ENCODE peak calls at places on chromosomes 13 and 19, in seven cellular contexts. One of them, this sample, is unnamed.

GRCh38 chr13:53064721-53065120 is 36.1 kb downstream of the OLFM4 start:
- DNase-seq in IMR-90: no peak
- DNase-seq in mesendoderm: no peak
- DNase-seq in H9: no peak
- DNase-seq in mesenchymal stem cell: no peak
- DNase-seq in trophoblast cell: no peak
- DNase-seq in H1: no peak
- DNase-seq in this sample: no peak

GRCh38 chr13:108225440-108225839 is 7.2 kb downstream of the ABHD13 start:
- DNase-seq in IMR-90: no peak
- DNase-seq in mesendoderm: no peak
- DNase-seq in H9: no peak
- DNase-seq in mesenchymal stem cell: no peak
- DNase-seq in trophoblast cell: no peak
- DNase-seq in H1: no peak
- DNase-seq in this sample: no peak

GRCh38 chr13:112693831-112694497 is 4.1 kb downstream of the ATP11A start:
- DNase-seq in IMR-90: peak
- DNase-seq in mesendoderm: no peak
- DNase-seq in H9: peak
- DNase-seq in mesenchymal stem cell: peak
- DNase-seq in trophoblast cell: peak
- DNase-seq in H1: no peak
- DNase-seq in this sample: no peak

GRCh38 chr13:105878119-105878518 is 657.3 kb downstream of the EFNB2 start:
- DNase-seq in IMR-90: no peak
- DNase-seq in mesendoderm: no peak
- DNase-seq in H9: no peak
- DNase-seq in mesenchymal stem cell: no peak
- DNase-seq in trophoblast cell: no peak
- DNase-seq in H1: no peak
- DNase-seq in this sample: no peak

GRCh38 chr19:6744381-6745288 is 5.2 kb downstream of the TRIP10 start:
- DNase-seq in IMR-90: peak
- DNase-seq in mesendoderm: peak
- DNase-seq in H9: no peak
- DNase-seq in mesenchymal stem cell: peak
- DNase-seq in trophoblast cell: peak
- DNase-seq in H1: no peak
- DNase-seq in this sample: no peak

GRCh38 chr13:52006491-52007245 is 4.6 kb downstream of the ATP7B start:
- DNase-seq in IMR-90: no peak
- DNase-seq in mesendoderm: no peak
- DNase-seq in H9: no peak
- DNase-seq in mesenchymal stem cell: no peak
- DNase-seq in trophoblast cell: no peak
- DNase-seq in H1: no peak
- DNase-seq in this sample: no peak

GRCh38 chr19:1882786-1883692 is 2.3 kb downstream of the ABHD17A start:
- DNase-seq in IMR-90: no peak
- DNase-seq in mesendoderm: no peak
- DNase-seq in H9: no peak
- DNase-seq in mesenchymal stem cell: no peak
- DNase-seq in trophoblast cell: no peak
- DNase-seq in H1: no peak
- DNase-seq in this sample: no peak

GRCh38 chr13:44244288-44244687 is 129.3 kb upstream of the SERP2 start:
- DNase-seq in IMR-90: peak
- DNase-seq in mesendoderm: no peak
- DNase-seq in H9: no peak
- DNase-seq in mesenchymal stem cell: peak
- DNase-seq in trophoblast cell: peak
- DNase-seq in H1: no peak
- DNase-seq in this sample: no peak

GRCh38 chr13:67238861-67239260 is 8.7 kb upstream of the PCDH9 start:
- DNase-seq in IMR-90: no peak
- DNase-seq in mesendoderm: peak
- DNase-seq in H9: no peak
- DNase-seq in mesenchymal stem cell: no peak
- DNase-seq in trophoblast cell: no peak
- DNase-seq in H1: no peak
- DNase-seq in this sample: no peak

GRCh38 chr19:4647676-4648644 is 8.6 kb downstream of the TNFAIP8L1 start:
- DNase-seq in IMR-90: no peak
- DNase-seq in mesendoderm: peak
- DNase-seq in H9: peak
- DNase-seq in mesenchymal stem cell: peak
- DNase-seq in trophoblast cell: no peak
- DNase-seq in H1: peak
- DNase-seq in this sample: no peak

GRCh38 chr19:58566989-58567388 is 6.1 kb downstream of the MZF1 start:
- DNase-seq in IMR-90: no peak
- DNase-seq in mesendoderm: no peak
- DNase-seq in H9: no peak
- DNase-seq in mesenchymal stem cell: no peak
- DNase-seq in trophoblast cell: no peak
- DNase-seq in H1: no peak
- DNase-seq in this sample: no peak
- H4K8ac ChIP-seq in IMR-90: no peak
- H4K8ac ChIP-seq in mesendoderm: no peak
- H4K8ac ChIP-seq in H9: no peak
- H4K8ac ChIP-seq in mesenchymal stem cell: no peak
- H4K8ac ChIP-seq in trophoblast cell: no peak
- H4K8ac ChIP-seq in H1: no peak
- H4K8ac ChIP-seq in this sample: no peak

GRCh38 chr13:96072392-96072791 is 17.5 kb upstream of the HS6ST3 start:
- DNase-seq in IMR-90: no peak
- DNase-seq in mesendoderm: peak
- DNase-seq in H9: peak
- DNase-seq in mesenchymal stem cell: no peak
- DNase-seq in trophoblast cell: no peak
- DNase-seq in H1: no peak
- DNase-seq in this sample: no peak
- H3K23ac ChIP-seq in IMR-90: no peak
- H3K23ac ChIP-seq in mesendoderm: no peak
- H3K23ac ChIP-seq in H9: no peak
- H3K23ac ChIP-seq in mesenchymal stem cell: no peak
- H3K23ac ChIP-seq in trophoblast cell: no peak
- H3K23ac ChIP-seq in H1: no peak
- H3K23ac ChIP-seq in this sample: no peak

GRCh38 chr19:7982651-7983099 is 22.8 kb downstream of the ELAVL1 start:
- DNase-seq in IMR-90: no peak
- DNase-seq in mesendoderm: no peak
- DNase-seq in H9: no peak
- DNase-seq in mesenchymal stem cell: no peak
- DNase-seq in trophoblast cell: peak
- DNase-seq in H1: no peak
- DNase-seq in this sample: no peak
- H4K8ac ChIP-seq in IMR-90: no peak
- H4K8ac ChIP-seq in mesendoderm: no peak
- H4K8ac ChIP-seq in H9: no peak
- H4K8ac ChIP-seq in mesenchymal stem cell: no peak
- H4K8ac ChIP-seq in trophoblast cell: no peak
- H4K8ac ChIP-seq in H1: no peak
- H4K8ac ChIP-seq in this sample: no peak

DNA sequence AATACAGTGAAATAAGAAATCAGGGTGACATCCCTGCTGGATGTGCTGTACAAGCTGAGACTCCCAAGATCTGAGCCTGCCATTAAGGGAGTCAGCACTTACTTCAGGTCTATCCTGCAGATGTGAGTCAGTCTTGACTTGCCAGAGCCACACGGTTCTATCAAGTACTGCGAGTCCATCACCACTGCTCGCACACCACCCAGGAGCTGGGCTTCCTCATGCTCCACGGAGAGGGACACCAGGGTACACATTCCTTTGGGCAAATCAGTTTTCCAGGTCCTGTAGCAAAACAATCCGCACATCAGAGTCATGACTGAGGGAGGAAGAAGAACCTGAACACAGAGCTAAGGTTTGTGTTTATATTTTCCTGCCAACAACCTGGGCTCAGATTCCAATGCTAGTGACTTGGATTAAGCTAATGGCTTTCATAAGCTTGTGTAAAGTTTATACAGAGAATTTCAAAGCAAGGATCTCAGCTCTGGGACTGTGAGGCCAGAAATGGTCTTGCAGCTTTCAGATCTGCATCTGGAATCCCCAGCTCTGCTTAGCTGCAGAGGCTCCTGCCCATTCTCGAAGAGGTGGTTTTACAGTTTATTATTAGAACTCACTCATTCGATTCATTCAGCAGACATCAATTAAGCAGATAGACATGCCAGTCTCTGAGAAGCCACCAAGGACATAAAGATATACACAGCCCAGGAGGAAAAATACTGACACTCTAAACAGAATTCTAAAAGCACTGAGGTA is 90.6 kb downstream of the KL start:
- DNase-seq in IMR-90: peak
- DNase-seq in mesendoderm: no peak
- DNase-seq in H9: no peak
- DNase-seq in mesenchymal stem cell: peak
- DNase-seq in trophoblast cell: no peak
- DNase-seq in H1: no peak
- DNase-seq in this sample: no peak
- H3K23ac ChIP-seq in IMR-90: no peak
- H3K23ac ChIP-seq in mesendoderm: no peak
- H3K23ac ChIP-seq in H9: no peak
- H3K23ac ChIP-seq in mesenchymal stem cell: no peak
- H3K23ac ChIP-seq in trophoblast cell: no peak
- H3K23ac ChIP-seq in H1: no peak
- H3K23ac ChIP-seq in this sample: no peak

GRCh38 chr13:60981407-60981806 is 434.2 kb downstream of the PCDH20 start:
- DNase-seq in IMR-90: no peak
- DNase-seq in mesendoderm: no peak
- DNase-seq in H9: no peak
- DNase-seq in mesenchymal stem cell: no peak
- DNase-seq in trophoblast cell: no peak
- DNase-seq in H1: no peak
- DNase-seq in this sample: no peak

GRCh38 chr13:60974296-60974695 is 441.4 kb downstream of the PCDH20 start:
- DNase-seq in IMR-90: no peak
- DNase-seq in mesendoderm: peak
- DNase-seq in H9: no peak
- DNase-seq in mesenchymal stem cell: no peak
- DNase-seq in trophoblast cell: no peak
- DNase-seq in H1: no peak
- DNase-seq in this sample: no peak

GRCh38 chr13:60970736-60971135 is 444.9 kb downstream of the PCDH20 start:
- DNase-seq in IMR-90: no peak
- DNase-seq in mesendoderm: peak
- DNase-seq in H9: peak
- DNase-seq in mesenchymal stem cell: no peak
- DNase-seq in trophoblast cell: no peak
- DNase-seq in H1: no peak
- DNase-seq in this sample: no peak

GRCh38 chr13:60976367-60976766 is 439.3 kb downstream of the PCDH20 start:
- DNase-seq in IMR-90: no peak
- DNase-seq in mesendoderm: no peak
- DNase-seq in H9: no peak
- DNase-seq in mesenchymal stem cell: no peak
- DNase-seq in trophoblast cell: no peak
- DNase-seq in H1: no peak
- DNase-seq in this sample: no peak
- H4K8ac ChIP-seq in IMR-90: no peak
- H4K8ac ChIP-seq in mesendoderm: no peak
- H4K8ac ChIP-seq in H9: no peak
- H4K8ac ChIP-seq in mesenchymal stem cell: no peak
- H4K8ac ChIP-seq in trophoblast cell: no peak
- H4K8ac ChIP-seq in H1: no peak
- H4K8ac ChIP-seq in this sample: no peak

GRCh38 chr13:46894534-46894906 is 2.3 kb downstream of the HTR2A start:
- DNase-seq in IMR-90: no peak
- DNase-seq in mesendoderm: no peak
- DNase-seq in H9: no peak
- DNase-seq in mesenchymal stem cell: peak
- DNase-seq in trophoblast cell: no peak
- DNase-seq in H1: no peak
- DNase-seq in this sample: no peak
- H3K23ac ChIP-seq in IMR-90: no peak
- H3K23ac ChIP-seq in mesendoderm: no peak
- H3K23ac ChIP-seq in H9: no peak
- H3K23ac ChIP-seq in mesenchymal stem cell: no peak
- H3K23ac ChIP-seq in trophoblast cell: no peak
- H3K23ac ChIP-seq in H1: no peak
- H3K23ac ChIP-seq in this sample: no peak

DNA sequence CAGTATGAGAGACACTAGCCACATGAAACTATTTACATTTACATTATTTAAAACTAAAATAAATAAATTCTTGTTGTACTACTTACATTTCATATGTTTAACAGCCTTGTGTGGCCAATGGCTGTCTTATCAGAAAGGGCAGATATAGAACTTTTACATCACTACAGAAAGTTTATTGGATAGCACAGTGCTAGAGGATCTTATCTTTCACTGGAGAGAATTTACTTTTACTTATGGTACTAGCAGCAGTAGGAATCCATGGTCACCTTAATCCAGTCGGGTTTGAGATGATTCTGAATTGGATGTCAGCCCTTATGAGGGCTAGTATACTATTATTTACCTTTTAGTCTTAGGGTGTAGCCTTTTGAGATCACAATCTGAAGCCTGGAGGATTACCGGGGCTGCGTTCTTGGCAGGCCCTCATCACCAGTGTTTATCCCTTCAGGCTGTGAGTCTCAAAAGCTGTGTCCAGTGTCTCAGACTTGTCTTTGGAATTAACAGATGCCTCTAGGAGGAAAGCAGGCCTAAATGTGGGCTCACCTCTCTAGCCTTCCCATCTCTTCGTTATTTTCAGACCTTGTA is 21.7 kb downstream of the IFT88 start:
- DNase-seq in IMR-90: no peak
- DNase-seq in mesendoderm: no peak
- DNase-seq in H9: no peak
- DNase-seq in mesenchymal stem cell: no peak
- DNase-seq in trophoblast cell: peak
- DNase-seq in H1: no peak
- DNase-seq in this sample: no peak
- H4K8ac ChIP-seq in IMR-90: no peak
- H4K8ac ChIP-seq in mesendoderm: no peak
- H4K8ac ChIP-seq in H9: no peak
- H4K8ac ChIP-seq in mesenchymal stem cell: no peak
- H4K8ac ChIP-seq in trophoblast cell: no peak
- H4K8ac ChIP-seq in H1: no peak
- H4K8ac ChIP-seq in this sample: no peak